ENCODE peak calls at places on chromosomes 11 and 22, in eight cellular contexts. C is NCI-H748 treated with DMSO at 0.1 percent for 48 hours; H is stimulated activated CD4-positive, alpha-beta T cell treated with anti-CD3 and anti-CD28 coated beads, TNF-alpha, amount 100 ng/mL, for 24 hours; T is T1000; Q is occipital lobe; N is Right ventricle myocardium superior; D is mucosa of gallbladder; B is H9. J is an unnamed sample.

GRCh38 chr11:44188643-44189042 is 93.2 kb downstream of the EXT2 start:
- DNase-seq in C (no peak), H (no peak), T (no peak), Q (no peak), N (no peak), D (no peak), B (no peak), J (no peak)

GRCh38 chr22:39308614-39309363 is 10.6 kb downstream of the RPL3 start:
- DNase-seq in C (no peak), H (no peak), T (peak; percentile 80), Q (no peak), N (peak; percentile 76), D (peak; percentile 62), B (peak; percentile 43), J (peak; percentile 82)

GRCh38 chr11:72144807-72145565 is 9.5 kb downstream of the FOLR3 start:
- DNase-seq in C (no peak), H (no peak), T (peak; percentile 73), Q (no peak), N (no peak), D (peak; percentile 13), B (no peak), J (peak; percentile 88)

GRCh38 chr11:45031912-45032519 is 81.3 kb upstream of the TP53I11 start:
- DNase-seq in C (no peak), H (no peak), T (no peak), Q (no peak), N (no peak), D (no peak), B (no peak), J (no peak)

GRCh38 chr11:65416341-65417185 is 6.0 kb upstream of the NEAT1 start:
- DNase-seq in C (peak; percentile 56), H (peak; percentile 95), T (peak; percentile 84), Q (peak; percentile 84), N (peak; percentile 96), D (peak; percentile 93), B (peak; percentile 91), J (no peak)

GRCh38 chr11:33743291-33743690 is 7.1 kb upstream of the CD59 start:
- DNase-seq in C (no peak), H (no peak), T (no peak), Q (no peak), N (no peak), D (no peak), B (no peak), J (no peak)

GRCh38 chr11:78595431-78596130 is 20.9 kb upstream of the NARS2 start:
- DNase-seq in C (no peak), H (no peak), T (no peak), Q (no peak), N (no peak), D (no peak), B (no peak), J (peak; percentile 80)

GRCh38 chr11:118545533-118545932 is 14.5 kb downstream of the TMEM25 start:
- DNase-seq in C (no peak), H (no peak), T (no peak), Q (no peak), N (no peak), D (no peak), B (no peak), J (no peak)

GRCh38 chr11:123122341-123122740 is 60.4 kb upstream of the HSPA8 start:
- DNase-seq in C (no peak), H (no peak), T (no peak), Q (peak; percentile 9), N (peak; percentile 54), D (no peak), B (no peak), J (no peak)

GRCh38 chr11:117437041-117437790 is 109.6 kb downstream of the CEP164 start:
- DNase-seq in C (no peak), H (no peak), T (no peak), Q (no peak), N (no peak), D (no peak), B (no peak), J (no peak)

GRCh38 chr22:28351585-28351984 is 328.1 kb downstream of the TTC28 start:
- DNase-seq in C (no peak), H (no peak), T (no peak), Q (no peak), N (no peak), D (no peak), B (no peak), J (no peak)

GRCh38 chr11:12330491-12331231 is 46.7 kb upstream of the PARVA start:
- DNase-seq in C (peak; percentile 87), H (no peak), T (no peak), Q (peak; percentile 45), N (no peak), D (no peak), B (peak; percentile 43), J (no peak)

GRCh38 chr11:122108192-122108799 is 7.7 kb downstream of the BLID start:
- DNase-seq in C (no peak), H (no peak), T (no peak), Q (no peak), N (no peak), D (peak; percentile 31), B (peak; percentile 49), J (no peak)

GRCh38 chr11:129543515-129544290 is 168.1 kb downstream of the BARX2 start:
- DNase-seq in C (no peak), H (no peak), T (no peak), Q (no peak), N (no peak), D (no peak), B (no peak), J (no peak)

GRCh38 chr11:106156290-106156937 is 79.0 kb downstream of the AASDHPPT start:
- DNase-seq in C (no peak), H (no peak), T (no peak), Q (peak; percentile 7), N (no peak), D (peak; percentile 42), B (no peak), J (peak; percentile 21)

GRCh38 chr11:10324474-10324873 is 19.6 kb downstream of the ADM start:
- DNase-seq in C (no peak), H (no peak), T (no peak), Q (no peak), N (no peak), D (no peak), B (no peak), J (no peak)

GRCh38 chr11:27075192-27075591 is 34.6 kb downstream of the BBOX1 start:
- DNase-seq in C (no peak), H (no peak), T (no peak), Q (no peak), N (no peak), D (no peak), B (no peak), J (no peak)

GRCh38 chr11:61332823-61333637 is at the start of the genes DDB1 and TKFC:
- DNase-seq in C (peak; percentile 79), H (peak; percentile 97), T (peak; percentile 91), Q (peak; percentile 92), N (peak; percentile 97), D (peak; percentile 95), B (peak; percentile 99), J (peak; percentile 53)

GRCh38 chr11:14054708-14055107 is 92.2 kb downstream of the SPON1 start:
- DNase-seq in C (no peak), H (no peak), T (no peak), Q (peak; percentile 14), N (peak; percentile 65), D (peak; percentile 46), B (no peak), J (peak; percentile 41)

GRCh38 chr11:95359756-95360155 is 128.8 kb upstream of the SESN3 start:
- DNase-seq in C (no peak), H (no peak), T (no peak), Q (no peak), N (no peak), D (no peak), B (no peak), J (no peak)

GRCh38 chr11:97033178-97033577 is 643.4 kb downstream of the JRKL start:
- DNase-seq in C (no peak), H (no peak), T (no peak), Q (no peak), N (no peak), D (no peak), B (no peak), J (no peak)

GRCh38 chr11:20355221-20356219 is 8.0 kb upstream of the HTATIP2 start:
- DNase-seq in C (peak; percentile 14), H (no peak), T (no peak), Q (no peak), N (no peak), D (peak; percentile 17), B (peak; percentile 42), J (no peak)

GRCh38 chr11:3894128-3894731 is 38.8 kb downstream of the STIM1 start:
- DNase-seq in C (no peak), H (no peak), T (no peak), Q (no peak), N (peak; percentile 56), D (no peak), B (no peak), J (no peak)

GRCh38 chr11:69234740-69235710 is 58.9 kb upstream of the MYEOV start:
- DNase-seq in C (no peak), H (no peak), T (no peak), Q (no peak), N (no peak), D (no peak), B (peak; percentile 19), J (no peak)

GRCh38 chr11:28976801-28977145 is 868.6 kb downstream of the METTL15 start:
- DNase-seq in C (no peak), H (no peak), T (no peak), Q (no peak), N (no peak), D (peak; percentile 70), B (no peak), J (no peak)